ENCODE peak calls at places on chromosomes 1 and 21, in six cellular contexts. One of them, this sample, is unnamed.
A peak's percentile ranks its signal among the peaks of the same experiment; 100 is the strongest.

GRCh38 chr1:66996018-66996682 is 57.8 kb downstream of the SLC35D1 start:
- DNase-seq in mammary epithelial cell: peak; percentile 54
- DNase-seq in fibroblast of lung: peak; percentile 62
- DNase-seq in stomach: peak; percentile 78
- DNase-seq in aorta: peak; percentile 57
- DNase-seq in effector memory CD4-positive, alpha-beta T cell: peak; percentile 18
- DNase-seq in this sample: peak; percentile 66

GRCh38 chr1:108646661-108647269 is 14.1 kb downstream of the HENMT1 start:
- DNase-seq in mammary epithelial cell: peak; percentile 42
- DNase-seq in fibroblast of lung: peak; percentile 69
- DNase-seq in stomach: peak; percentile 60
- DNase-seq in aorta: peak; percentile 93
- DNase-seq in effector memory CD4-positive, alpha-beta T cell: peak; percentile 64
- DNase-seq in this sample: peak; percentile 80

GRCh38 chr1:198150369-198150768 is 6.4 kb upstream of the NEK7 start:
- DNase-seq in mammary epithelial cell: no peak
- DNase-seq in fibroblast of lung: no peak
- DNase-seq in stomach: no peak
- DNase-seq in aorta: no peak
- DNase-seq in effector memory CD4-positive, alpha-beta T cell: no peak
- DNase-seq in this sample: no peak

GRCh38 chr1:184890539-184890973 is 83.8 kb downstream of the NIBAN1 start:
- DNase-seq in mammary epithelial cell: peak; percentile 40
- DNase-seq in fibroblast of lung: peak; percentile 72
- DNase-seq in stomach: no peak
- DNase-seq in aorta: no peak
- DNase-seq in effector memory CD4-positive, alpha-beta T cell: peak; percentile 39
- DNase-seq in this sample: no peak

GRCh38 chr1:230849451-230850194 is 18.7 kb downstream of the C1orf198 start:
- DNase-seq in mammary epithelial cell: peak; percentile 43
- DNase-seq in fibroblast of lung: peak; percentile 98
- DNase-seq in stomach: no peak
- DNase-seq in aorta: peak; percentile 90
- DNase-seq in effector memory CD4-positive, alpha-beta T cell: no peak
- DNase-seq in this sample: peak; percentile 93

GRCh38 chr1:110675060-110675791 is 486 bp upstream of the KCNA3 start:
- DNase-seq in mammary epithelial cell: no peak
- DNase-seq in fibroblast of lung: no peak
- DNase-seq in stomach: no peak
- DNase-seq in aorta: no peak
- DNase-seq in effector memory CD4-positive, alpha-beta T cell: no peak
- DNase-seq in this sample: no peak

GRCh38 chr1:24745711-24746582 is 700 bp downstream of the CLIC4 start:
- DNase-seq in mammary epithelial cell: peak; percentile 80
- DNase-seq in fibroblast of lung: peak; percentile 63
- DNase-seq in stomach: peak; percentile 62
- DNase-seq in aorta: peak; percentile 77
- DNase-seq in effector memory CD4-positive, alpha-beta T cell: peak; percentile 6
- DNase-seq in this sample: peak; percentile 89

GRCh38 chr1:113886417-113887391 is 677 bp downstream of the BCL2L15 start:
- DNase-seq in mammary epithelial cell: no peak
- DNase-seq in fibroblast of lung: no peak
- DNase-seq in stomach: peak; percentile 46
- DNase-seq in aorta: no peak
- DNase-seq in effector memory CD4-positive, alpha-beta T cell: no peak
- DNase-seq in this sample: no peak

GRCh38 chr1:116942344-116942743 is 32.6 kb downstream of the PTGFRN start:
- DNase-seq in mammary epithelial cell: no peak
- DNase-seq in fibroblast of lung: no peak
- DNase-seq in stomach: no peak
- DNase-seq in aorta: no peak
- DNase-seq in effector memory CD4-positive, alpha-beta T cell: no peak
- DNase-seq in this sample: no peak

GRCh38 chr1:210944255-210944654 is 189.7 kb downstream of the KCNH1 start:
- DNase-seq in mammary epithelial cell: no peak
- DNase-seq in fibroblast of lung: no peak
- DNase-seq in stomach: no peak
- DNase-seq in aorta: no peak
- DNase-seq in effector memory CD4-positive, alpha-beta T cell: no peak
- DNase-seq in this sample: no peak

GRCh38 chr1:7584157-7584556 is 186.9 kb upstream of the VAMP3 start:
- DNase-seq in mammary epithelial cell: no peak
- DNase-seq in fibroblast of lung: no peak
- DNase-seq in stomach: no peak
- DNase-seq in aorta: peak; percentile 24
- DNase-seq in effector memory CD4-positive, alpha-beta T cell: no peak
- DNase-seq in this sample: peak; percentile 2

GRCh38 chr1:53754484-53755312 is 15.7 kb upstream of the GLIS1 start:
- DNase-seq in mammary epithelial cell: peak; percentile 38
- DNase-seq in fibroblast of lung: peak; percentile 57
- DNase-seq in stomach: no peak
- DNase-seq in aorta: no peak
- DNase-seq in effector memory CD4-positive, alpha-beta T cell: no peak
- DNase-seq in this sample: no peak

GRCh38 chr1:220787069-220787614 is 429 bp downstream of the MTARC1 start:
- DNase-seq in mammary epithelial cell: peak; percentile 43
- DNase-seq in fibroblast of lung: no peak
- DNase-seq in stomach: peak; percentile 71
- DNase-seq in aorta: no peak
- DNase-seq in effector memory CD4-positive, alpha-beta T cell: no peak
- DNase-seq in this sample: no peak

GRCh38 chr1:52054496-52055065 is 410 bp downstream of the TXNDC12 start:
- DNase-seq in mammary epithelial cell: no peak
- DNase-seq in fibroblast of lung: no peak
- DNase-seq in stomach: no peak
- DNase-seq in aorta: no peak
- DNase-seq in effector memory CD4-positive, alpha-beta T cell: no peak
- DNase-seq in this sample: no peak

GRCh38 chr1:3139871-3140837 is 71.2 kb downstream of the PRDM16 start:
- DNase-seq in mammary epithelial cell: no peak
- DNase-seq in fibroblast of lung: no peak
- DNase-seq in stomach: no peak
- DNase-seq in aorta: no peak
- DNase-seq in effector memory CD4-positive, alpha-beta T cell: no peak
- DNase-seq in this sample: no peak

GRCh38 chr1:20974069-20974468 is 187.0 kb upstream of the HP1BP3 start:
- DNase-seq in mammary epithelial cell: no peak
- DNase-seq in fibroblast of lung: peak; percentile 57
- DNase-seq in stomach: no peak
- DNase-seq in aorta: no peak
- DNase-seq in effector memory CD4-positive, alpha-beta T cell: no peak
- DNase-seq in this sample: no peak

GRCh38 chr1:191575180-191575579 is 583.1 kb upstream of the RGS18 start:
- DNase-seq in mammary epithelial cell: no peak
- DNase-seq in fibroblast of lung: peak; percentile 45
- DNase-seq in stomach: no peak
- DNase-seq in aorta: no peak
- DNase-seq in effector memory CD4-positive, alpha-beta T cell: no peak
- DNase-seq in this sample: no peak

GRCh38 chr1:108639899-108640560 is 20.9 kb downstream of the HENMT1 start:
- DNase-seq in mammary epithelial cell: no peak
- DNase-seq in fibroblast of lung: no peak
- DNase-seq in stomach: no peak
- DNase-seq in aorta: no peak
- DNase-seq in effector memory CD4-positive, alpha-beta T cell: peak; percentile 5
- DNase-seq in this sample: no peak

GRCh38 chr1:176149939-176150807 is 56.9 kb downstream of the COP1 start:
- DNase-seq in mammary epithelial cell: no peak
- DNase-seq in fibroblast of lung: no peak
- DNase-seq in stomach: no peak
- DNase-seq in aorta: no peak
- DNase-seq in effector memory CD4-positive, alpha-beta T cell: no peak
- DNase-seq in this sample: no peak

GRCh38 chr1:174021611-174022079 is 512 bp downstream of the RC3H1 start:
- DNase-seq in mammary epithelial cell: peak; percentile 56
- DNase-seq in fibroblast of lung: peak; percentile 66
- DNase-seq in stomach: no peak
- DNase-seq in aorta: peak; percentile 63
- DNase-seq in effector memory CD4-positive, alpha-beta T cell: peak; percentile 13
- DNase-seq in this sample: peak; percentile 75

GRCh38 chr1:153190373-153190772 is 12.9 kb upstream of the LELP1 start:
- DNase-seq in mammary epithelial cell: peak; percentile 35
- DNase-seq in fibroblast of lung: no peak
- DNase-seq in stomach: no peak
- DNase-seq in aorta: no peak
- DNase-seq in effector memory CD4-positive, alpha-beta T cell: no peak
- DNase-seq in this sample: no peak

GRCh38 chr1:231628207-231628876 is 1.8 kb downstream of the DISC1 start:
- DNase-seq in mammary epithelial cell: no peak
- DNase-seq in fibroblast of lung: no peak
- DNase-seq in stomach: no peak
- DNase-seq in aorta: no peak
- DNase-seq in effector memory CD4-positive, alpha-beta T cell: peak; percentile 14
- DNase-seq in this sample: no peak

GRCh38 chr21:38822754-38823374 is 17.1 kb downstream of the ETS2 start:
- DNase-seq in mammary epithelial cell: no peak
- DNase-seq in fibroblast of lung: no peak
- DNase-seq in stomach: no peak
- DNase-seq in aorta: peak; percentile 63
- DNase-seq in effector memory CD4-positive, alpha-beta T cell: no peak
- DNase-seq in this sample: no peak

GRCh38 chr1:221729771-221730170 is 12.1 kb downstream of the DUSP10 start:
- DNase-seq in mammary epithelial cell: peak; percentile 3
- DNase-seq in fibroblast of lung: no peak
- DNase-seq in stomach: no peak
- DNase-seq in aorta: no peak
- DNase-seq in effector memory CD4-positive, alpha-beta T cell: no peak
- DNase-seq in this sample: no peak

GRCh38 chr1:198933506-198933905 is 294.7 kb downstream of the PTPRC start:
- DNase-seq in mammary epithelial cell: no peak
- DNase-seq in fibroblast of lung: no peak
- DNase-seq in stomach: no peak
- DNase-seq in aorta: no peak
- DNase-seq in effector memory CD4-positive, alpha-beta T cell: no peak
- DNase-seq in this sample: no peak

DNA sequence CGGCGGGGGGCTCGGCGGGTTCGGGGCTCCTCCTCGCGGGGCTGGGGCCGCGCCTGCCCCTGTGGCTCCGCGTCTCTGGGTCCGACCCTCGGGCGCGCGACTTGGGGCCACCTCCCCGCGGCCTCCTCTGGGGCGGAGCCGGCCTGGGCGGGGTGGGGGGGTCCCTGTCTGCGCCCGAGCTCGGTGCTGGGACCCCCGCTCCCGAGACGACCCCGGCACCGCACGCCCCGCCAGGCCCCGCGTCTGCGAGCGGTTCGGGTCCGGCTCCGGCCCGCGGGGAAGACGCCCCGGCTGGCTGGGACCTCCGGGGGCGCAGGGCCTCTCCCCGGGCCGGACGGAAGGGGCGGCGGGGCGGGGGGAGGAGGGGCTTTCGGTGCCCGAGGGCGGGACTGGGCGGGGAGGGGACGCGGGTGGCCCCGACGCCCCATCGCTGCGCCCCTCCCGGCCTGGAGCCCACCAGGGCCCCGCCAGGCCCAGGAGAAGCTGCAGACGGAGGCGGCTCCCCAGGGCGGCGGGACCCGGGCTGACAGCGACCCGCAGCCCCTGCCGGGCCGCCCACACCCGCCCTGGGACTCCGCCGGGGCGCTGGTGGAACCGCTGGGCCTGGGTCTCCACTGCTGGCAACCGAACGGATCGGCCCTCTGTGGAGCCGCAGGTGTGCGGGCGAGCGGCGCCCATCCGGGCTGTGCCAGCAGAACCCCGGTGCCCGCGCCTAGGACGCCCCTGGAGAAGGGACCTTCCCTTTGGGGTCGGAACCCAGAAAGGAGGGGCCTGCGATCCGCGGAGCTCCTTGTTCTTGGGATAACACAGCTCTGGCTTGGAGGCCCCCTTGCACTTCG is 610 bp downstream of the COL6A2 start:
- DNase-seq in mammary epithelial cell: no peak
- DNase-seq in fibroblast of lung: no peak
- DNase-seq in stomach: peak; percentile 20
- DNase-seq in aorta: peak; percentile 54
- DNase-seq in effector memory CD4-positive, alpha-beta T cell: no peak
- DNase-seq in this sample: peak; percentile 25
- H3K4me3 ChIP-seq in mammary epithelial cell: no peak overlapping the region
- H3K4me3 ChIP-seq in fibroblast of lung: peak overlapping the region; percentile 91
- H3K4me3 ChIP-seq in stomach: peak overlapping the region; percentile 83
- H3K4me3 ChIP-seq in aorta: peak overlapping the region; percentile 84
- H3K4me3 ChIP-seq in effector memory CD4-positive, alpha-beta T cell: peak overlapping the region; percentile 50
- H3K4me3 ChIP-seq in this sample: peak overlapping the region; percentile 82

GRCh38 chr1:61453111-61453961 is 271.6 kb downstream of the TM2D1 start:
- DNase-seq in mammary epithelial cell: peak; percentile 88
- DNase-seq in fibroblast of lung: peak; percentile 98
- DNase-seq in stomach: peak; percentile 85
- DNase-seq in aorta: peak; percentile 94
- DNase-seq in effector memory CD4-positive, alpha-beta T cell: peak; percentile 43
- DNase-seq in this sample: peak; percentile 97
- H3K4me1 ChIP-seq in mammary epithelial cell: peaks cover 22% of the 10 kb centered on the region
- H3K4me1 ChIP-seq in fibroblast of lung: peaks cover 3% of the 10 kb centered on the region
- H3K4me1 ChIP-seq in stomach: peaks cover 59% of the 10 kb centered on the region
- H3K4me1 ChIP-seq in aorta: peaks cover 3% of the 10 kb centered on the region
- H3K4me1 ChIP-seq in effector memory CD4-positive, alpha-beta T cell: no peaks in the 10 kb centered on the region
- H3K4me1 ChIP-seq in this sample: no peaks in the 10 kb centered on the region

GRCh38 chr1:11132571-11133293 is 33.1 kb upstream of the EXOSC10 start:
- DNase-seq in mammary epithelial cell: no peak
- DNase-seq in fibroblast of lung: no peak
- DNase-seq in stomach: no peak
- DNase-seq in aorta: no peak
- DNase-seq in effector memory CD4-positive, alpha-beta T cell: no peak
- DNase-seq in this sample: no peak

GRCh38 chr1:11134352-11135266 is 34.9 kb upstream of the EXOSC10 start:
- DNase-seq in mammary epithelial cell: peak; percentile 62
- DNase-seq in fibroblast of lung: peak; percentile 30
- DNase-seq in stomach: no peak
- DNase-seq in aorta: no peak
- DNase-seq in effector memory CD4-positive, alpha-beta T cell: no peak
- DNase-seq in this sample: peak; percentile 73

GRCh38 chr1:11130406-11130805 is 30.7 kb upstream of the EXOSC10 start:
- DNase-seq in mammary epithelial cell: no peak
- DNase-seq in fibroblast of lung: no peak
- DNase-seq in stomach: no peak
- DNase-seq in aorta: no peak
- DNase-seq in effector memory CD4-positive, alpha-beta T cell: no peak
- DNase-seq in this sample: no peak

GRCh38 chr1:11129649-11130048 is 30.0 kb upstream of the EXOSC10 start:
- DNase-seq in mammary epithelial cell: no peak
- DNase-seq in fibroblast of lung: no peak
- DNase-seq in stomach: no peak
- DNase-seq in aorta: no peak
- DNase-seq in effector memory CD4-positive, alpha-beta T cell: no peak
- DNase-seq in this sample: no peak

DNA sequence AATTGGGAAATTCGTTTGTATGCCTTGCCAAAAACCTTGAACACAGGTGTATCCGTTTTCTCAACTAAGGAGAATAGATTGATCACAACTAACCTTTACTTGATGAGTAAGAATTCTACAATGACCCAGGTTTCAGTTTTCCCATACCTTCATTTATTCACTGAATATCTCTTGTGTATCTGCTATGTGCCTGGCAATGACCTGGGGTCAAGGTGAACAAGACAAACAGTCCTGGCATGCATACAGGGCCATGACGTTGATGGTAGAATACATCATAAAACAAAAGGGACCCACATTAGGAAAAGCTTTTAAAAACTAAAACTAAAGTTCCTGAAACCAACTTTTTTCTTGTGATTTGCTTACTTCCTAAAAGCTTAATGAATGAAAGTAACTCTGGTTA is 32.1 kb upstream of the EXOSC10 start:
- DNase-seq in mammary epithelial cell: no peak
- DNase-seq in fibroblast of lung: no peak
- DNase-seq in stomach: no peak
- DNase-seq in aorta: no peak
- DNase-seq in effector memory CD4-positive, alpha-beta T cell: no peak
- DNase-seq in this sample: no peak
- H3K36me3 ChIP-seq in mammary epithelial cell: peaks cover 13% of the 10 kb centered on the region
- H3K36me3 ChIP-seq in fibroblast of lung: peaks cover 22% of the 10 kb centered on the region
- H3K36me3 ChIP-seq in stomach: peaks cover 100% of the 10 kb centered on the region
- H3K36me3 ChIP-seq in aorta: peaks cover 26% of the 10 kb centered on the region
- H3K36me3 ChIP-seq in effector memory CD4-positive, alpha-beta T cell: peaks cover 73% of the 10 kb centered on the region
- H3K36me3 ChIP-seq in this sample: peaks cover 89% of the 10 kb centered on the region

GRCh38 chr1:204983121-204983520 is 59.9 kb upstream of the CNTN2 start:
- DNase-seq in mammary epithelial cell: no peak
- DNase-seq in fibroblast of lung: no peak
- DNase-seq in stomach: no peak
- DNase-seq in aorta: no peak
- DNase-seq in effector memory CD4-positive, alpha-beta T cell: no peak
- DNase-seq in this sample: no peak
- H3K4me3 ChIP-seq in mammary epithelial cell: no peak overlapping the region
- H3K4me3 ChIP-seq in fibroblast of lung: no peak overlapping the region
- H3K4me3 ChIP-seq in stomach: no peak overlapping the region
- H3K4me3 ChIP-seq in aorta: no peak overlapping the region
- H3K4me3 ChIP-seq in effector memory CD4-positive, alpha-beta T cell: no peak overlapping the region
- H3K4me3 ChIP-seq in this sample: no peak overlapping the region

This sample was measured in tibial artery.